ENCODE peak calls at places on chromosomes 4 and X, in five cellular contexts. L is K562, T is upper lobe of left lung, C is HepG2, O is GM12878. J is an unnamed sample.

GRCh38 chr4:96063639-96064038 is 223.7 kb downstream of the PDHA2 start:
- ATAC-seq in L (no peak), T (no peak), C (no peak), O (no peak), J (no peak)

GRCh38 chr4:141016117-141016798 is 117.0 kb downstream of the RNF150 start:
- ATAC-seq in L (no peak), T (no peak), C (no peak), O (no peak), J (peak)

GRCh38 chr4:37908488-37909343 is 17.8 kb downstream of the TBC1D1 start:
- ATAC-seq in L (no peak), T (peak), C (no peak), O (no peak), J (peak)

GRCh38 chr4:68905598-68906237 is 45.9 kb downstream of the UGT2A3 start:
- ATAC-seq in L (no peak), T (peak), C (peak), O (peak), J (no peak)

GRCh38 chr4:26032572-26033320 is 118.7 kb downstream of the SMIM20 start:
- ATAC-seq in L (no peak), T (peak), C (peak), O (no peak), J (peak)

GRCh38 chr4:1670279-1670678 is 13.8 kb downstream of the FAM53A start:
- ATAC-seq in L (no peak), T (peak), C (no peak), O (no peak), J (no peak)

GRCh38 chr4:78569291-78569821 is 17.8 kb downstream of the ANXA3 start:
- ATAC-seq in L (no peak), T (peak), C (no peak), O (no peak), J (peak)

GRCh38 chrX:149630681-149631292 is 805 bp downstream of the TMEM185A start:
- ATAC-seq in L (peak), T (peak), C (peak), O (no peak), J (peak)

GRCh38 chr4:2417765-2418651 is at the start of gene ZFYVE28:
- ATAC-seq in L (peak), T (peak), C (peak), O (peak), J (peak)

GRCh38 chr4:138977525-138977924 is 38.1 kb upstream of the NOCT start:
- ATAC-seq in L (no peak), T (peak), C (peak), O (peak), J (no peak)

GRCh38 chrX:107675823-107676555 is 47.7 kb downstream of the PRPS1 start:
- ATAC-seq in L (peak), T (peak), C (no peak), O (peak), J (no peak)

GRCh38 chr4:31228068-31228467 is 507.9 kb downstream of the PCDH7 start:
- ATAC-seq in L (no peak), T (no peak), C (no peak), O (no peak), J (no peak)

GRCh38 chrX:120617996-120618630 is 11.7 kb downstream of the C1GALT1C1 start:
- ATAC-seq in L (no peak), T (no peak), C (no peak), O (peak), J (no peak)

GRCh38 chr4:54077812-54078211 is 13.4 kb upstream of the CHIC2 start:
- ATAC-seq in L (no peak), T (peak), C (no peak), O (no peak), J (no peak)

GRCh38 chrX:42978655-42979379 is 200.9 kb upstream of the PPP1R2C start:
- ATAC-seq in L (no peak), T (no peak), C (no peak), O (peak), J (no peak)

GRCh38 chrX:68868902-68869800 is 40.3 kb downstream of the EFNB1 start:
- ATAC-seq in L (no peak), T (no peak), C (peak), O (no peak), J (no peak)

GRCh38 chrX:120774611-120775010 is 101.1 kb downstream of the CT47B1 start:
- ATAC-seq in L (no peak), T (peak), C (no peak), O (no peak), J (peak)

GRCh38 chrX:37779857-37780256 is at the start of gene CYBB:
- ATAC-seq in L (no peak), T (no peak), C (no peak), O (peak), J (no peak)

GRCh38 chr4:174714393-174715211 is 114.4 kb downstream of the GLRA3 start:
- ATAC-seq in L (peak), T (peak), C (peak), O (peak), J (no peak)

GRCh38 chrX:69538321-69538876 is 34.3 kb downstream of the NALF2 start:
- ATAC-seq in L (peak), T (peak), C (peak), O (peak), J (peak)

GRCh38 chr4:139416073-139416673 is 37.7 kb upstream of the RAB33B start:
- ATAC-seq in L (peak), T (peak), C (peak), O (peak), J (no peak)

GRCh38 chr4:47040828-47041227 is 9.5 kb downstream of the GABRB1 start:
- ATAC-seq in L (no peak), T (no peak), C (no peak), O (no peak), J (no peak)

GRCh38 chr4:4417886-4418285 is 31.0 kb downstream of the NSG1 start:
- ATAC-seq in L (no peak), T (no peak), C (no peak), O (no peak), J (no peak)

GRCh38 chrX:147478899-147479298 is 432.8 kb upstream of the FMR1 start:
- ATAC-seq in L (no peak), T (no peak), C (no peak), O (no peak), J (no peak)

GRCh38 chr4:88952081-88952480 is 104.9 kb downstream of the FAM13A start:
- ATAC-seq in L (no peak), T (no peak), C (no peak), O (no peak), J (no peak)

GRCh38 chrX:78687586-78687985 is 28.5 kb upstream of the RTL3 start:
- ATAC-seq in L (no peak), T (no peak), C (no peak), O (peak), J (no peak)

GRCh38 chr4:107863850-107864371 is 39.2 kb downstream of the SGMS2 start:
- ATAC-seq in L (no peak), T (peak), C (peak), O (no peak), J (no peak)

GRCh38 chr4:138680251-138680650 is 335.3 kb upstream of the NOCT start:
- ATAC-seq in L (no peak), T (no peak), C (no peak), O (no peak), J (no peak)

GRCh38 chr4:158805628-158806471 is 37.0 kb downstream of the FNIP2 start:
- ATAC-seq in L (peak), T (peak), C (no peak), O (no peak), J (peak)

GRCh38 chr4:75344915-75345314 is 169.3 kb downstream of the RCHY1 start:
- ATAC-seq in L (no peak), T (no peak), C (no peak), O (no peak), J (no peak)

GRCh38 chr4:33160126-33160525 is 2440.0 kb downstream of the PCDH7 start:
- ATAC-seq in L (no peak), T (no peak), C (no peak), O (peak), J (no peak)

GRCh38 chr4:186760576-186760975 is 36.9 kb upstream of the FAT1 start:
- ATAC-seq in L (no peak), T (no peak), C (no peak), O (no peak), J (no peak)

GRCh38 chr4:86448891-86449290 is 89.0 kb upstream of the MAPK10 start:
- ATAC-seq in L (no peak), T (no peak), C (no peak), O (no peak), J (no peak)

GRCh38 chrX:140866446-140866845 is 135.9 kb upstream of the SPANXB1 start:
- ATAC-seq in L (no peak), T (no peak), C (no peak), O (no peak), J (no peak)

GRCh38 chrX:120269379-120270035 is 18.9 kb downstream of the ZBTB33 start:
- ATAC-seq in L (no peak), T (peak), C (no peak), O (peak), J (peak)

GRCh38 chr4:145130788-145131398 is 32.8 kb downstream of the ABCE1 start:
- ATAC-seq in L (peak), T (peak), C (peak), O (no peak), J (no peak)

GRCh38 chr4:145132521-145133098 is 34.5 kb downstream of the ABCE1 start:
- ATAC-seq in L (peak), T (peak), C (peak), O (peak), J (no peak)

GRCh38 chr4:145125396-145125795 is 27.3 kb downstream of the ABCE1 start:
- ATAC-seq in L (no peak), T (no peak), C (no peak), O (no peak), J (no peak)

GRCh38 chr4:145131848-145132247 is 33.7 kb downstream of the ABCE1 start:
- ATAC-seq in L (no peak), T (no peak), C (no peak), O (peak), J (no peak)

DNA sequence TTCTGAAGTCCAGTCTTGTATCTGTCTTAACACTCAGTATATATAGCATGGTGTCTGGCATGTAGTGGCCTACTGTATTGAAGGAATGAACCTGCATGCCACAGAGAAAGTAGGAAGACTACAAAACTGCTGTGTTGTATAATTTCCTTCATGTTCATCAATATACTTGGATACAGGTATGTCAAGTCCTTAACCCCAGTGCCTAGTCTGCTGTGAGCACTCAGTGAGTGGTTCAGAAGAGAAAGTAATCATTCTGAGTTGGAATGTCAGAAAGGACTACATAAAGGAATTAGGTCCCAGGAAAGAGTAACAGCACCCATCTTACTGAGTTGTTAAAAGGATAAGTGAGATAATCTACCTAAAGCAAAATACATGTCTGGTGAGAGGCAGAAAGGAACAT is 32.0 kb downstream of the ABCE1 start:
- ATAC-seq in L (peak), T (no peak), C (peak), O (no peak), J (no peak)
- TF ChIP-seq POLR2A in L (peak), T (no peak), C (no peak), O (no peak), J (no peak)

GRCh38 chr4:87530868-87531267 is 1.7 kb upstream of the SPARCL1 start:
- ATAC-seq in L (no peak), T (peak), C (no peak), O (no peak), J (peak)
- TF ChIP-seq EP300 in L (no peak), T (peak), C (no peak), O (no peak), J (peak)

GRCh38 chrX:47576021-47576898 is 6.0 kb upstream of the TIMP1 start:
- ATAC-seq in L (no peak), T (no peak), C (no peak), O (no peak), J (no peak)

GRCh38 chrX:47579537-47579936 is 2.7 kb upstream of the TIMP1 start:
- ATAC-seq in L (no peak), T (peak), C (no peak), O (peak), J (no peak)

GRCh38 chrX:47577424-47577823 is 4.8 kb upstream of the TIMP1 start:
- ATAC-seq in L (no peak), T (no peak), C (no peak), O (no peak), J (no peak)

GRCh38 chrX:47577901-47578300 is 4.3 kb upstream of the TIMP1 start:
- ATAC-seq in L (no peak), T (no peak), C (no peak), O (no peak), J (no peak)

GRCh38 chrX:47578692-47579091 is 3.5 kb upstream of the TIMP1 start:
- ATAC-seq in L (no peak), T (peak), C (no peak), O (no peak), J (no peak)
- TF ChIP-seq POLR2AphosphoS5 in L (no peak), T (peak), C (no peak), O (no peak), J (no peak)

GRCh38 chrX:53435997-53436396 is 1.8 kb upstream of the HSD17B10 start:
- ATAC-seq in L (peak), T (peak), C (peak), O (peak), J (no peak)

GRCh38 chrX:53430231-53430630 is 3.9 kb downstream of the HSD17B10 start:
- ATAC-seq in L (no peak), T (no peak), C (no peak), O (no peak), J (no peak)

GRCh38 chrX:53429755-53430154 is 4.4 kb downstream of the HSD17B10 start:
- ATAC-seq in L (no peak), T (no peak), C (no peak), O (no peak), J (no peak)

GRCh38 chrX:53437211-53437610 is 3.0 kb upstream of the HSD17B10 start:
- ATAC-seq in L (no peak), T (no peak), C (no peak), O (no peak), J (no peak)

DNA sequence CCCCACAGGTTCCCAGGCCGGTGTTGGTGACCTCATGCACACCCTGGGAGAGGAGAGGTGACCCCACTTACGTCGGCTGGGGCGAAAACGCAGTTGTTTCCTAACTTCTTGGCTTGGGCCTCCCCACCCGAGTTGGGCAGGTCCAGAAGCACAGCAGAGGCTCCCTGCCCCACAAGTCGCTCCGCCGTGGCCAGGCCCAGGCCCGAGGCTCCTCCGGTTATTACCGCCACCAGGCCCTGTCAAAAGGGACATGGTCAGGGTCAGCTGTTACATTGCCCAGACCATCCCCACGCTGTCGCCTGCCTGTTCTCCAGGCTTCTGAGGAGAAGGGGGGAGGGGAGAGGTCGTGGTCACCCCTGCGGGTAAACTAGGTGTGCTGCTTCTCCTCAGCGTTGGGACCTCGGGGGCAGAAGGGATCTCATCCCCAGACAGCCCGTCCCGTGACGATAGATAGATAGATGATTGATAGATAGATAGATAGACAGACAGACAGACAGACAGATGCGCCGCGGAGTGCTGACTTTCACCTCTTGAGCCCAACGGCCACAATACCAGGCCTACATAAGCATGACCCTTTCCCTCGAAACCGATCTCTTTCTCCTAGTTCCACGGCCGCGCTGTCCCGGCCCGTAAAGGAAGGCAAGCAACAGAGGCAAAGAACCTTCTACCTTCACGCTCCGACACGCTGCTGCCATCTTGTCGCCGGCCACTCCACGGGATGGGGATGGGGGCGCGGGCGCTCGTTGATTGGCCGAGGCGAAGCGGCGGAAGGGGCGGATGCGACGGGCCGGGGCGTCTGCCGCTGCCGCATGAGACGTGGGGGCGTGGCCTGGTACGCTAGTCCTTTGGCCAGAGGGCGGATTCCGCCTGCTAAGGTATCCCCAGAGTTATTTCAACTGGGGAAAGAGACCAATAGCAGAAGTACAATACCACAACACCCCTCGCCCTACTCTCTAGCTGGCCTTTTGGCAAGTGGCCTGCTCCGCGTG is at the start of gene HSD17B10:
- ATAC-seq in L (peak), T (peak), C (peak), O (peak), J (peak)
- TF ChIP-seq POLR2A in L (peak), T (no peak), C (peak), O (peak), J (peak)

DNA sequence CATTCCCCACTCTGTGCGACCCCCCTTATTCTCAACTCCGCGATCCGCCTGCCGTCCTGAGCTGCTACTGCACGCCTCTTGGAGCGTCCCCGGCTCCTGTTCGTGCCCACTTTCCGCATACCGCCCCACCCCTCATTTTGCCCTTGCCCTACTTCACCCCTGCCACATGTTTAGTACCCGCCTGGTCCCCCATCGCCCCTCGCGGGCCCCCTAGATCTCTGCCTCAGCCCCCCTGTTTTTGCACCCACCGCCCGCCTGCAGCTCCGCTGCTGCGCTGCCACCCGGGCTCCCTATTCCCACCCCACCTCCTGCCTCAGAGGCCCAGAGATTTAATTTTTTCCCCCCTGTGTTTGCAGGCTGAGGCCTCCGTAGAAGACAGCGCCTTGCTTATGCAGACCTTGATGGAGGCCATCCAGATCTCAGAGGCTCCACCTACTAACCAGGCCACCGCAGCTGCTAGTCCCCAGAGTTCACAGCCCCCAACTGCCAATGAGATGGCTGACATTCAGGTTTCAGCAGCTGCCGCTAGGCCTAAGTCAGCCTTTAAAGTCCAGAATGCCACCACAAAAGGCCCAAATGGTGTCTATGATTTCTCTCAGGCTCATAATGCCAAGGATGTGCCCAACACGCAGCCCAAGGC is 1.4 kb downstream of the MAGED1 start:
- ATAC-seq in L (no peak), T (no peak), C (peak), O (peak), J (no peak)
- TF ChIP-seq EP300 in L (no peak), T (no peak), C (no peak), O (no peak), J (no peak)

GRCh38 chrX:30620980-30621716 is 32.1 kb upstream of the GK start:
- ATAC-seq in L (peak), T (peak), C (no peak), O (no peak), J (peak)
- TF ChIP-seq POLR2AphosphoS5 in L (no peak), T (peak), C (no peak), O (no peak), J (no peak)

GRCh38 chrX:64230123-64230970 is at the start of gene ASB12:
- ATAC-seq in L (peak), T (no peak), C (peak), O (no peak), J (no peak)
- TF ChIP-seq POLR2A in L (no peak), T (no peak), C (no peak), O (no peak), J (no peak)

J was measured in gastroesophageal sphincter.